ENCODE peak calls at places on chromosomes 4 and X, in six cellular contexts. N is neural progenitor cell, Q is GM23248, Y is SK-N-SH, R is HCT116, X is MM.1S. O is an unnamed sample.

GRCh38 chr4:149017022-149017734 is 575.0 kb upstream of the NR3C2 start:
- DNase-seq in N (no peak), Q (no peak), Y (no peak), R (no peak), X (no peak), O (no peak)

GRCh38 chrX:141732031-141732430 is 33.5 kb upstream of the SPANXD start:
- DNase-seq in N (no peak), Q (no peak), Y (no peak), R (no peak), X (no peak), O (peak)

GRCh38 chrX:139106111-139106510 is 394.6 kb upstream of the FGF13 start:
- DNase-seq in N (no peak), Q (peak), Y (no peak), R (no peak), X (no peak), O (peak)

GRCh38 chr4:53767503-53767902 is 176.2 kb upstream of the LNX1 start:
- DNase-seq in N (no peak), Q (peak), Y (no peak), R (no peak), X (no peak), O (no peak)

GRCh38 chr4:128528793-128529553 is 241.4 kb upstream of the PGRMC2 start:
- DNase-seq in N (peak), Q (peak), Y (no peak), R (peak), X (no peak), O (peak)

GRCh38 chr4:55512922-55513571 is 33.7 kb downstream of the CLOCK start:
- DNase-seq in N (no peak), Q (no peak), Y (no peak), R (no peak), X (no peak), O (peak)

GRCh38 chr4:98661356-98662054 is 3.1 kb upstream of the TSPAN5 start:
- DNase-seq in N (peak), Q (no peak), Y (no peak), R (peak), X (no peak), O (peak)

GRCh38 chr4:76673361-76673760 is 224.6 kb downstream of the SOWAHB start:
- DNase-seq in N (no peak), Q (peak), Y (no peak), R (no peak), X (no peak), O (no peak)

GRCh38 chr4:61079976-61080375 is 120.2 kb upstream of the ADGRL3 start:
- DNase-seq in N (no peak), Q (no peak), Y (no peak), R (no peak), X (no peak), O (peak)

GRCh38 chrX:124555036-124555595 is 208.8 kb downstream of the SH2D1A start:
- DNase-seq in N (no peak), Q (peak), Y (no peak), R (no peak), X (no peak), O (peak)

GRCh38 chr4:81737865-81738559 is 266.3 kb upstream of the RASGEF1B start:
- DNase-seq in N (no peak), Q (no peak), Y (no peak), R (no peak), X (no peak), O (no peak)

GRCh38 chr4:7189066-7189465 is 3.3 kb upstream of the SORCS2 start:
- DNase-seq in N (no peak), Q (no peak), Y (no peak), R (no peak), X (no peak), O (no peak)

GRCh38 chrX:129932792-129933321 is 26.9 kb downstream of the UTP14A start:
- DNase-seq in N (peak), Q (peak), Y (no peak), R (no peak), X (no peak), O (peak)

GRCh38 chr4:101366331-101366730 is 19.0 kb upstream of the PPP3CA start:
- DNase-seq in N (no peak), Q (peak), Y (no peak), R (no peak), X (no peak), O (no peak)

GRCh38 chrX:38669425-38669824 is 108.1 kb downstream of the TSPAN7 start:
- DNase-seq in N (no peak), Q (no peak), Y (no peak), R (no peak), X (peak), O (no peak)

GRCh38 chrX:68402094-68402493 is 31.2 kb downstream of the OPHN1 start:
- DNase-seq in N (no peak), Q (no peak), Y (no peak), R (no peak), X (no peak), O (no peak)

GRCh38 chr4:11228575-11228974 is 200.1 kb downstream of the HS3ST1 start:
- DNase-seq in N (no peak), Q (no peak), Y (no peak), R (no peak), X (no peak), O (peak)

GRCh38 chr4:5710065-5710961 is 688 bp upstream of the EVC start:
- DNase-seq in N (peak), Q (peak), Y (peak), R (no peak), X (peak), O (peak)

GRCh38 chr4:51835079-51835478 is 7.9 kb upstream of the DCUN1D4 start:
- DNase-seq in N (no peak), Q (no peak), Y (no peak), R (no peak), X (no peak), O (no peak)

GRCh38 chrX:20829665-20830481 is 544.3 kb upstream of the CNKSR2 start:
- DNase-seq in N (no peak), Q (peak), Y (no peak), R (no peak), X (no peak), O (peak)

GRCh38 chr4:152972821-152973613 is 36.9 kb downstream of the FHDC1 start:
- DNase-seq in N (no peak), Q (peak), Y (no peak), R (no peak), X (no peak), O (peak)

GRCh38 chrX:13697440-13697839 is 8.5 kb downstream of the RAB9A start:
- DNase-seq in N (no peak), Q (peak), Y (no peak), R (no peak), X (no peak), O (no peak)

GRCh38 chr4:140695483-140695882 is 60.7 kb downstream of the TBC1D9 start:
- DNase-seq in N (no peak), Q (no peak), Y (no peak), R (no peak), X (no peak), O (no peak)

GRCh38 chr4:119246177-119246576 is 33.7 kb downstream of the USP53 start:
- DNase-seq in N (no peak), Q (no peak), Y (no peak), R (no peak), X (no peak), O (no peak)

GRCh38 chr4:82284475-82284857 is 89.3 kb downstream of the HNRNPD start:
- DNase-seq in N (no peak), Q (no peak), Y (no peak), R (no peak), X (no peak), O (no peak)

GRCh38 chr4:20194079-20195013 is 57.4 kb upstream of the SLIT2 start:
- DNase-seq in N (no peak), Q (peak), Y (no peak), R (no peak), X (no peak), O (peak)

GRCh38 chr4:26252349-26252748 is 68.5 kb upstream of the RBPJ start:
- DNase-seq in N (no peak), Q (peak), Y (no peak), R (peak), X (no peak), O (peak)

GRCh38 chr4:143085224-143085623 is 99.5 kb upstream of the USP38 start:
- DNase-seq in N (no peak), Q (peak), Y (no peak), R (no peak), X (no peak), O (peak)

GRCh38 chr4:162838671-162839070 is 328.0 kb downstream of the NAF1 start:
- DNase-seq in N (no peak), Q (no peak), Y (no peak), R (no peak), X (no peak), O (peak)

GRCh38 chrX:147894332-147894870 is 17.3 kb upstream of the FMR1 start:
- DNase-seq in N (peak), Q (no peak), Y (no peak), R (no peak), X (no peak), O (no peak)

GRCh38 chr4:6147441-6147840 is 52.9 kb downstream of the JAKMIP1 start:
- DNase-seq in N (no peak), Q (no peak), Y (no peak), R (no peak), X (no peak), O (no peak)

GRCh38 chrX:139299309-139299708 is 231.2 kb upstream of the F9 start:
- DNase-seq in N (no peak), Q (no peak), Y (no peak), R (no peak), X (no peak), O (no peak)

GRCh38 chr4:70671091-70671490 is 4.8 kb upstream of the JCHAIN start:
- DNase-seq in N (no peak), Q (no peak), Y (no peak), R (no peak), X (no peak), O (no peak)

GRCh38 chr4:70667710-70668535 is 1.6 kb upstream of the JCHAIN start:
- DNase-seq in N (no peak), Q (peak), Y (no peak), R (no peak), X (peak), O (no peak)

GRCh38 chr4:70670332-70671014 is 4.2 kb upstream of the JCHAIN start:
- DNase-seq in N (no peak), Q (peak), Y (no peak), R (no peak), X (no peak), O (peak)

DNA sequence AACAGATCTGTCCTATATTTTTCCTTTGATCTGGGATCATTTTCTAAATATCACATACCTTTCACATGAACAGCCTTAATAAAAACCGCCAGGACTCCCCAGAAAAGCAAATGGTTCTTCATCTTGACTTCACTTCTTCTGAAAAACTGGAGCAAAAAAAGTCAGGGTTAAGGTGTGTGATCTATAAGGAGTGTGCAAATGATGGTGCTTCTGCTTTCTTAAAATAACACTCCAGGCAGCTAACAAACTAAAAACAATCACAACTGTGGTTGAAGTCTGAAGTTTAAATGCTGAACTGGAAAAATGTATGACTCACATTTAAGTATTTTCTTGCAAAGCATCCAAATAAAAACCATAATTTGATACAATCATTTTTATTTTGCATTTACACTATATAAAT is at the start of gene JCHAIN:
- DNase-seq in N (no peak), Q (peak), Y (no peak), R (no peak), X (peak), O (peak)
- H2AFZ ChIP-seq in N (no peak), Q (peak), Y (peak), R (peak), X (no peak), O (no peak)

GRCh38 chr4:2255501-2256155 is 6.3 kb downstream of the MXD4 start:
- DNase-seq in N (no peak), Q (no peak), Y (peak), R (no peak), X (no peak), O (no peak)
- H3K9ac ChIP-seq in N (no peak), Q (no peak), Y (no peak), R (no peak), X (no peak), O (no peak)

GRCh38 chr4:124409044-124409443 is 303.5 kb downstream of the ANKRD50 start:
- DNase-seq in N (no peak), Q (peak), Y (no peak), R (no peak), X (no peak), O (peak)
- TF ChIP-seq EZH2phosphoT487 in N (no peak), Q (no peak), Y (no peak), R (no peak), X (no peak), O (no peak)

DNA sequence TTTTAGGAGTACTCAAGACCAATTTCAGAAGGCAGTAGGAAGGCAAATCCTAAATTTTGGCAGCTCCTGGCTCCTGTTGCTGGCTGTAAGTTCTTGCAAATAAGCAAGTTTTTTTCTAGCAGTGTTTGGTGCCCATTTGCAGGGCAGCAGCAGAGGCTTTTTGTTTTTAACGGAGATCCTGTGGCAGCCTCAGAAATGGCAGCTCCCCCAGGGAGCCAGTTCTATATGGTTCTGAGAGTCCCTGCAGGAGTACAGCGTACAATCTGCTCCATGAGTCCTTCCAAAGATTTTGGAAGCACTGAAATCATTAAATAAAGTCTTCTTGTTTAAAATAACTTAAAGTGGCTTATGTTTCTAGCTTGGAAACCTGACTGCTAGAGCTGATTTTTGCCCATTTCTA is 171.9 kb downstream of the NDST4 start:
- DNase-seq in N (peak), Q (no peak), Y (no peak), R (no peak), X (no peak), O (no peak)
- H2AFZ ChIP-seq in N (peak), Q (no peak), Y (no peak), R (no peak), X (no peak), O (no peak)

GRCh38 chr4:87592124-87592523 is 16.2 kb upstream of the DSPP start:
- DNase-seq in N (no peak), Q (no peak), Y (no peak), R (no peak), X (no peak), O (no peak)

GRCh38 chr4:87584509-87584908 is 23.8 kb upstream of the DSPP start:
- DNase-seq in N (no peak), Q (no peak), Y (no peak), R (no peak), X (no peak), O (no peak)

GRCh38 chr4:87589531-87589930 is 18.8 kb upstream of the DSPP start:
- DNase-seq in N (no peak), Q (peak), Y (no peak), R (no peak), X (peak), O (peak)
- H3K9ac ChIP-seq in N (no peak), Q (no peak), Y (no peak), R (no peak), X (no peak), O (no peak)

GRCh38 chr4:131367441-131367840 is 1781.7 kb upstream of the PCDH10 start:
- DNase-seq in N (no peak), Q (no peak), Y (no peak), R (no peak), X (no peak), O (no peak)
- TF ChIP-seq EZH2phosphoT487 in N (no peak), Q (no peak), Y (no peak), R (no peak), X (no peak), O (no peak)

GRCh38 chr4:184439856-184440592 is 34.3 kb downstream of the IRF2 start:
- DNase-seq in N (no peak), Q (no peak), Y (no peak), R (no peak), X (no peak), O (no peak)
- H2AFZ ChIP-seq in N (no peak), Q (no peak), Y (no peak), R (no peak), X (no peak), O (no peak)

GRCh38 chr4:663438-664428 is 10.3 kb downstream of the ATP5ME start:
- DNase-seq in N (peak), Q (no peak), Y (peak), R (no peak), X (no peak), O (no peak)
- H3K9ac ChIP-seq in N (peak), Q (no peak), Y (peak), R (no peak), X (no peak), O (no peak)

GRCh38 chrX:30302957-30303356 is 6.2 kb downstream of the NR0B1 start:
- DNase-seq in N (peak), Q (peak), Y (no peak), R (no peak), X (no peak), O (peak)
- TF ChIP-seq EZH2phosphoT487 in N (no peak), Q (no peak), Y (no peak), R (no peak), X (no peak), O (no peak)

GRCh38 chrX:39905946-39906345 is 191.8 kb downstream of the BCOR start:
- DNase-seq in N (no peak), Q (no peak), Y (no peak), R (no peak), X (no peak), O (no peak)

GRCh38 chrX:39905475-39905889 is 192.3 kb downstream of the BCOR start:
- DNase-seq in N (no peak), Q (no peak), Y (peak), R (no peak), X (no peak), O (peak)

GRCh38 chrX:39909996-39910395 is 187.8 kb downstream of the BCOR start:
- DNase-seq in N (no peak), Q (no peak), Y (no peak), R (no peak), X (no peak), O (no peak)

GRCh38 chrX:39910651-39911050 is 187.1 kb downstream of the BCOR start:
- DNase-seq in N (no peak), Q (no peak), Y (no peak), R (no peak), X (no peak), O (no peak)

GRCh38 chrX:39907964-39908616 is 189.7 kb downstream of the BCOR start:
- DNase-seq in N (no peak), Q (peak), Y (peak), R (peak), X (no peak), O (peak)
- H2AFZ ChIP-seq in N (no peak), Q (no peak), Y (no peak), R (no peak), X (no peak), O (peak)

O was measured in PC-3.